ENCODE peak calls at places on chromosomes 7 and 10, in nine cellular contexts. One of them, this sample, is unnamed.

GRCh38 chr10:10892290-10892875 is 125.3 kb upstream of the CELF2 start:
- DNase-seq in tibial nerve: no peak
- DNase-seq in PC-9: no peak
- DNase-seq in brain microvascular endothelial cell: no peak
- DNase-seq in Peyer's patch: no peak
- DNase-seq in skeletal muscle cell: no peak
- DNase-seq in GM12865: no peak
- DNase-seq in astrocyte: peak; percentile 29
- DNase-seq in astrocyte of the spinal cord: no peak
- DNase-seq in this sample: no peak

GRCh38 chr10:5536486-5536885 is 11.7 kb downstream of the CALML3 start:
- DNase-seq in tibial nerve: no peak
- DNase-seq in PC-9: no peak
- DNase-seq in brain microvascular endothelial cell: no peak
- DNase-seq in Peyer's patch: peak; percentile 6
- DNase-seq in skeletal muscle cell: no peak
- DNase-seq in GM12865: no peak
- DNase-seq in astrocyte: no peak
- DNase-seq in astrocyte of the spinal cord: no peak
- DNase-seq in this sample: no peak

GRCh38 chr10:60206735-60207134 is 182.9 kb downstream of the ANK3 start:
- DNase-seq in tibial nerve: no peak
- DNase-seq in PC-9: no peak
- DNase-seq in brain microvascular endothelial cell: no peak
- DNase-seq in Peyer's patch: peak; percentile 80
- DNase-seq in skeletal muscle cell: peak; percentile 18
- DNase-seq in GM12865: no peak
- DNase-seq in astrocyte: peak; percentile 34
- DNase-seq in astrocyte of the spinal cord: peak; percentile 17
- DNase-seq in this sample: no peak

GRCh38 chr7:108072739-108073138 is 57.4 kb downstream of the LAMB4 start:
- DNase-seq in tibial nerve: no peak
- DNase-seq in PC-9: no peak
- DNase-seq in brain microvascular endothelial cell: no peak
- DNase-seq in Peyer's patch: no peak
- DNase-seq in skeletal muscle cell: no peak
- DNase-seq in GM12865: no peak
- DNase-seq in astrocyte: no peak
- DNase-seq in astrocyte of the spinal cord: no peak
- DNase-seq in this sample: no peak

GRCh38 chr10:100985336-100985735 is 2.0 kb downstream of the MRPL43 start:
- DNase-seq in tibial nerve: no peak
- DNase-seq in PC-9: no peak
- DNase-seq in brain microvascular endothelial cell: no peak
- DNase-seq in Peyer's patch: no peak
- DNase-seq in skeletal muscle cell: no peak
- DNase-seq in GM12865: no peak
- DNase-seq in astrocyte: no peak
- DNase-seq in astrocyte of the spinal cord: no peak
- DNase-seq in this sample: no peak

GRCh38 chr7:36984710-36985308 is 260.5 kb upstream of the AOAH start:
- DNase-seq in tibial nerve: no peak
- DNase-seq in PC-9: no peak
- DNase-seq in brain microvascular endothelial cell: no peak
- DNase-seq in Peyer's patch: no peak
- DNase-seq in skeletal muscle cell: no peak
- DNase-seq in GM12865: no peak
- DNase-seq in astrocyte: no peak
- DNase-seq in astrocyte of the spinal cord: no peak
- DNase-seq in this sample: no peak

GRCh38 chr10:100146875-100147665 is 38.8 kb downstream of the ERLIN1 start:
- DNase-seq in tibial nerve: no peak
- DNase-seq in PC-9: no peak
- DNase-seq in brain microvascular endothelial cell: no peak
- DNase-seq in Peyer's patch: no peak
- DNase-seq in skeletal muscle cell: no peak
- DNase-seq in GM12865: no peak
- DNase-seq in astrocyte: no peak
- DNase-seq in astrocyte of the spinal cord: no peak
- DNase-seq in this sample: peak; percentile 1

GRCh38 chr7:80644054-80644453 is 5.6 kb downstream of the CD36 start:
- DNase-seq in tibial nerve: no peak
- DNase-seq in PC-9: no peak
- DNase-seq in brain microvascular endothelial cell: no peak
- DNase-seq in Peyer's patch: no peak
- DNase-seq in skeletal muscle cell: no peak
- DNase-seq in GM12865: no peak
- DNase-seq in astrocyte: no peak
- DNase-seq in astrocyte of the spinal cord: no peak
- DNase-seq in this sample: no peak

GRCh38 chr10:44858988-44859387 is 52.1 kb upstream of the TMEM72 start:
- DNase-seq in tibial nerve: no peak
- DNase-seq in PC-9: no peak
- DNase-seq in brain microvascular endothelial cell: no peak
- DNase-seq in Peyer's patch: no peak
- DNase-seq in skeletal muscle cell: no peak
- DNase-seq in GM12865: no peak
- DNase-seq in astrocyte: no peak
- DNase-seq in astrocyte of the spinal cord: no peak
- DNase-seq in this sample: no peak

GRCh38 chr7:100426516-100426915 is 2.0 kb downstream of the ZCWPW1 start:
- DNase-seq in tibial nerve: no peak
- DNase-seq in PC-9: no peak
- DNase-seq in brain microvascular endothelial cell: no peak
- DNase-seq in Peyer's patch: no peak
- DNase-seq in skeletal muscle cell: no peak
- DNase-seq in GM12865: no peak
- DNase-seq in astrocyte: no peak
- DNase-seq in astrocyte of the spinal cord: no peak
- DNase-seq in this sample: no peak

GRCh38 chr7:120941856-120942255 is 8.7 kb upstream of the ING3 start:
- DNase-seq in tibial nerve: no peak
- DNase-seq in PC-9: no peak
- DNase-seq in brain microvascular endothelial cell: no peak
- DNase-seq in Peyer's patch: no peak
- DNase-seq in skeletal muscle cell: no peak
- DNase-seq in GM12865: no peak
- DNase-seq in astrocyte: no peak
- DNase-seq in astrocyte of the spinal cord: no peak
- DNase-seq in this sample: no peak

GRCh38 chr7:48363174-48363573 is 191.9 kb downstream of the ABCA13 start:
- DNase-seq in tibial nerve: no peak
- DNase-seq in PC-9: no peak
- DNase-seq in brain microvascular endothelial cell: no peak
- DNase-seq in Peyer's patch: no peak
- DNase-seq in skeletal muscle cell: no peak
- DNase-seq in GM12865: no peak
- DNase-seq in astrocyte: no peak
- DNase-seq in astrocyte of the spinal cord: no peak
- DNase-seq in this sample: no peak

GRCh38 chr10:32073676-32074075 is 17.5 kb upstream of the KIF5B start:
- DNase-seq in tibial nerve: no peak
- DNase-seq in PC-9: no peak
- DNase-seq in brain microvascular endothelial cell: no peak
- DNase-seq in Peyer's patch: no peak
- DNase-seq in skeletal muscle cell: no peak
- DNase-seq in GM12865: no peak
- DNase-seq in astrocyte: no peak
- DNase-seq in astrocyte of the spinal cord: no peak
- DNase-seq in this sample: no peak

GRCh38 chr10:99548041-99548530 is 15.3 kb downstream of the NKX2-3 start:
- DNase-seq in tibial nerve: no peak
- DNase-seq in PC-9: peak; percentile 39
- DNase-seq in brain microvascular endothelial cell: peak; percentile 20
- DNase-seq in Peyer's patch: no peak
- DNase-seq in skeletal muscle cell: no peak
- DNase-seq in GM12865: peak; percentile 42
- DNase-seq in astrocyte: no peak
- DNase-seq in astrocyte of the spinal cord: no peak
- DNase-seq in this sample: no peak

GRCh38 chr7:15400440-15400839 is 161.4 kb downstream of the AGMO start:
- DNase-seq in tibial nerve: no peak
- DNase-seq in PC-9: no peak
- DNase-seq in brain microvascular endothelial cell: no peak
- DNase-seq in Peyer's patch: no peak
- DNase-seq in skeletal muscle cell: no peak
- DNase-seq in GM12865: no peak
- DNase-seq in astrocyte: no peak
- DNase-seq in astrocyte of the spinal cord: no peak
- DNase-seq in this sample: no peak

DNA sequence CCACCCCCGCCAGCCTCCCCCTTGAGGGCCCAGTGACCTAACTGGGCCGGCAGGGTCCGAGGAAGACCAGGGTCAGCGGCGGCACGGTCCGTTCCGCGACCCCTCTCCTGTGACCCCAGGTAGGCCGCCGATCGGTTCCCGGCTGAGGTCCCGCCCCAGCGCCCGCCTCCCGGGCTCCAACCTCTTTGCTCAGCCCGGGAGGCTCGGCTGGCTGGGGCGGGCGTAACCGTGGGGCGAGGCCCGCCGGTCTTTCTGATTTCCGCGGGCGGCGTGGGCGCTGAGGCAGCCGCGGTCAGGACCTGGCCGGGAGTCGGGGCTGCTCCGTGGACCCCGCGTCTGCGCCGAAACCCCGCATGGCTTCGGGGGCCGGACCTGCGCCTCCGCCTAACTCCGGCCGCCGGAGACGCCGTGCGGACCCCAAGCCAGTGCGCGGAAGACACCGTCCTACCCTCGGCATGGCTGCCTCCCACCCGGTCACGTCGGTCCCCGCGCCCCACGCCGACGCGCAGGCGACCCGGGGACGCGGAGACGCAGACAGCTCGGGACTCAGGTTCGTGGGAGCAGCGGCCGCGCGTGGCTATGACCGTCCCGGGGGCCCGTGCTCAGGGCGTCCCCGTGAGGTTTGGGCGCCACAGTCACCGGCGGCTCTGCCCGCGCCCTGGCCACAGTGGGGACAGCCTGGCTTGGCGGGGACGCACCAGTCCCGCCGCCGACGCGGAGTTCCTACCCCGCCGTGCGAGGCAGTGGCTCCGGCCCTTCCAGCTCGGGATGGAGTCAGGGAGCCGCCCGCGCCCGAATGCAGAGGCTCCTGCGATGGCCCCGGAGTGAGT is 1.0 kb upstream of the VENTX start:
- DNase-seq in tibial nerve: no peak
- DNase-seq in PC-9: no peak
- DNase-seq in brain microvascular endothelial cell: no peak
- DNase-seq in Peyer's patch: no peak
- DNase-seq in skeletal muscle cell: no peak
- DNase-seq in GM12865: no peak
- DNase-seq in astrocyte: no peak
- DNase-seq in astrocyte of the spinal cord: no peak
- DNase-seq in this sample: no peak
- H3K4me3 ChIP-seq in tibial nerve: peak overlapping the region; percentile 46
- H3K4me3 ChIP-seq in PC-9: no peak overlapping the region
- H3K4me3 ChIP-seq in brain microvascular endothelial cell: no peak overlapping the region
- H3K4me3 ChIP-seq in Peyer's patch: no peak overlapping the region
- H3K4me3 ChIP-seq in skeletal muscle cell: no peak overlapping the region
- H3K4me3 ChIP-seq in GM12865: no peak overlapping the region
- H3K4me3 ChIP-seq in astrocyte: no peak overlapping the region
- H3K4me3 ChIP-seq in astrocyte of the spinal cord: no peak overlapping the region
- H3K4me3 ChIP-seq in this sample: no peak overlapping the region

GRCh38 chr10:116850058-116850611 is 836 bp downstream of the ENO4 start:
- DNase-seq in tibial nerve: no peak
- DNase-seq in PC-9: no peak
- DNase-seq in brain microvascular endothelial cell: no peak
- DNase-seq in Peyer's patch: no peak
- DNase-seq in skeletal muscle cell: no peak
- DNase-seq in GM12865: no peak
- DNase-seq in astrocyte: no peak
- DNase-seq in astrocyte of the spinal cord: no peak
- DNase-seq in this sample: no peak
- H3K4me3 ChIP-seq in tibial nerve: peak overlapping the region; percentile 68
- H3K4me3 ChIP-seq in PC-9: peak overlapping the region; percentile 67
- H3K4me3 ChIP-seq in brain microvascular endothelial cell: peak overlapping the region; percentile 70
- H3K4me3 ChIP-seq in Peyer's patch: peak overlapping the region; percentile 58
- H3K4me3 ChIP-seq in skeletal muscle cell: peak overlapping the region; percentile 61
- H3K4me3 ChIP-seq in GM12865: peak overlapping the region; percentile 48
- H3K4me3 ChIP-seq in astrocyte: peak overlapping the region; percentile 82
- H3K4me3 ChIP-seq in astrocyte of the spinal cord: peak overlapping the region; percentile 62
- H3K4me3 ChIP-seq in this sample: peak overlapping the region; percentile 83

DNA sequence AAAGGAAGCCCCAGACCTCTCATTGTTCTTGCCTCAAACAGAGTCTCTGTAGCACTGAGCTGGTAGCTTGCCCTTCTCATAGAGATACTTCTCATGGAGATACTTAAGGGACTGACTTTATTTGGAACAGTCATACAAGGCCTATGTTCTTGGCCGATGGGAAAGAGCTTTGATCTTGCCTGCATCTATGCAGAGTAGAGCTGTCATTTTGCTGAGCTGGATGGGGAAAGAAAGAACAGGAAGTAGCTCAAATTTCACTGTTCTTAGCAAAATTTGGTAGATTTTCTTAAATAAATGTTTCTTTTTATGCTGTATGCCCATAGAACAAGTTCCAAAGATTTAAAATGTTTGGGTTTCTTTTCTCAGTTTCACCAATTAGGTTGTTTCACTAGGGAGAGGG is 119.3 kb upstream of the SEC61G start:
- DNase-seq in tibial nerve: no peak
- DNase-seq in PC-9: no peak
- DNase-seq in brain microvascular endothelial cell: no peak
- DNase-seq in Peyer's patch: no peak
- DNase-seq in skeletal muscle cell: peak; percentile 24
- DNase-seq in GM12865: no peak
- DNase-seq in astrocyte: no peak
- DNase-seq in astrocyte of the spinal cord: peak; percentile 35
- DNase-seq in this sample: no peak
- H3K4me3 ChIP-seq in tibial nerve: no peak overlapping the region
- H3K4me3 ChIP-seq in PC-9: no peak overlapping the region
- H3K4me3 ChIP-seq in brain microvascular endothelial cell: no peak overlapping the region
- H3K4me3 ChIP-seq in Peyer's patch: no peak overlapping the region
- H3K4me3 ChIP-seq in skeletal muscle cell: no peak overlapping the region
- H3K4me3 ChIP-seq in GM12865: no peak overlapping the region
- H3K4me3 ChIP-seq in astrocyte: no peak overlapping the region
- H3K4me3 ChIP-seq in astrocyte of the spinal cord: no peak overlapping the region
- H3K4me3 ChIP-seq in this sample: no peak overlapping the region

DNA sequence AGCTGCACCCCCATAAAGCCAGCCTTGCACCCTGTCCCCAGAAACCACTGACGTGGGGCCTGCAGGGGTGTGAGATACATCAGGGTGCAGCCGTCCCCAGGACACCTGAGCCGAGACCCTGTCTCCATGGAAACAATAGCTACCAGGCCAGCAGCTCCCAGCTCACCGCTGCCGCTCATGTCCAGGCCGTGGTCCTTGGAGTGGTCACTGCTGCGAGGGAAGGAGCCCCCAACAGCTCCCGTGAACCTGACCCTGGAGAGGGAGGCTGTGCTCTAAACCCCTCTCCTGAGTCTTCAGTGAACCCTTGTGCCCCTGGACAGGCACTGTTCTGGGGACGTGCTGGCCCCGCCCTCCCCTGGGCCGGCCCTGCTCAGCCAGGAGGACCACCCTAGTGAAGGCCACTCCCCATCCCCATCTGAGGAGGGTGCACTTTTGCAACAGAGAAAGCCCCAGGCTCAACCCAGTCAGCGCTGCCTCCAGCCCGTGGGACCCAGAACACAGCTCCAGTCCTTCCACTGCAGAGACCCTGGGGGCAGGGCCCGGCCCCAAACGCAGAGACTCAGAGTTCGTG is 19.6 kb upstream of the INPP5A start:
- DNase-seq in tibial nerve: no peak
- DNase-seq in PC-9: no peak
- DNase-seq in brain microvascular endothelial cell: no peak
- DNase-seq in Peyer's patch: peak; percentile 43
- DNase-seq in skeletal muscle cell: no peak
- DNase-seq in GM12865: no peak
- DNase-seq in astrocyte: no peak
- DNase-seq in astrocyte of the spinal cord: no peak
- DNase-seq in this sample: no peak
- H3K4me3 ChIP-seq in tibial nerve: peak overlapping the region; percentile 31
- H3K4me3 ChIP-seq in PC-9: peak overlapping the region; percentile 45
- H3K4me3 ChIP-seq in brain microvascular endothelial cell: no peak overlapping the region
- H3K4me3 ChIP-seq in Peyer's patch: no peak overlapping the region
- H3K4me3 ChIP-seq in skeletal muscle cell: no peak overlapping the region
- H3K4me3 ChIP-seq in GM12865: no peak overlapping the region
- H3K4me3 ChIP-seq in astrocyte: no peak overlapping the region
- H3K4me3 ChIP-seq in astrocyte of the spinal cord: no peak overlapping the region
- H3K4me3 ChIP-seq in this sample: no peak overlapping the region